ENCODE peak calls at places on chromosomes 1 and 21, in eight cellular contexts. N is hepatocyte; A is IMR-90; Q is psoas muscle; U is prostate gland; E is pancreas; M is CD8-positive, alpha-beta T cell; D is suprapubic skin. O is an unnamed sample.
A peak's percentile ranks its signal among the peaks of the same experiment; 100 is the strongest.

GRCh38 chr1:12438349-12438924 is 179.6 kb downstream of the DHRS3 start:
- DNase-seq in A (no peak), Q (no peak), U (no peak), D (no peak), E (no peak), M (peak; percentile 64), N (no peak), O (peak; percentile 59)

GRCh38 chr1:92790867-92791266 is 6.0 kb upstream of the EVI5 start:
- DNase-seq in U (no peak), M (no peak), E (no peak), Q (no peak), N (no peak), A (no peak), D (no peak), O (no peak)

GRCh38 chr1:67534627-67535065 is 104.4 kb upstream of the SERBP1 start:
- DNase-seq in Q (no peak), A (peak; percentile 69), D (no peak), E (no peak), N (peak; percentile 76), U (no peak), M (no peak), O (peak; percentile 56)

GRCh38 chr1:70945266-70945665 is 102.3 kb downstream of the PTGER3 start:
- DNase-seq in M (no peak), D (no peak), N (no peak), A (no peak), Q (no peak), E (no peak), U (no peak), O (no peak)

GRCh38 chr1:25673962-25674928 is 57.7 kb downstream of the MAN1C1 start:
- DNase-seq in Q (no peak), D (no peak), E (no peak), U (no peak), N (no peak), A (no peak), M (no peak), O (no peak)

GRCh38 chr1:88661188-88661587 is 22.9 kb upstream of the PKN2 start:
- DNase-seq in M (no peak), U (no peak), D (no peak), A (no peak), N (no peak), Q (no peak), E (no peak), O (no peak)

GRCh38 chr1:15543589-15544568 is 17.2 kb downstream of the DNAJC16 start:
- DNase-seq in D (no peak), U (no peak), A (peak; percentile 67), Q (no peak), N (no peak), E (no peak), M (no peak), O (peak; percentile 84)

GRCh38 chr21:16517380-16517779 is 787.6 kb downstream of the USP25 start:
- DNase-seq in A (peak; percentile 8), N (no peak), D (no peak), E (no peak), Q (no peak), U (no peak), M (no peak), O (peak; percentile 52)

GRCh38 chr1:183612407-183612806 is 22.1 kb upstream of the NCF2 start:
- DNase-seq in N (no peak), Q (no peak), D (no peak), M (no peak), E (no peak), A (no peak), U (no peak), O (no peak)

GRCh38 chr1:180652791-180653190 is 21.0 kb downstream of the XPR1 start:
- DNase-seq in N (no peak), A (peak; percentile 59), U (no peak), E (no peak), D (no peak), M (no peak), Q (no peak), O (peak; percentile 38)

GRCh38 chr1:37477198-37477931 is 3.0 kb downstream of the ZC3H12A start:
- DNase-seq in A (peak; percentile 78), U (no peak), E (peak; percentile 82), M (peak; percentile 92), D (peak; percentile 74), N (peak; percentile 85), Q (peak; percentile 59), O (peak; percentile 61)

GRCh38 chr1:152380932-152381331 is 21.1 kb upstream of the FLG2 start:
- DNase-seq in D (no peak), A (no peak), Q (no peak), E (no peak), N (no peak), M (no peak), U (no peak), O (no peak)

GRCh38 chr1:182255494-182255893 is 136.1 kb downstream of the GLUL start:
- DNase-seq in D (no peak), E (no peak), M (no peak), Q (no peak), N (no peak), U (no peak), A (no peak), O (no peak)

GRCh38 chr1:60692031-60692430 is 390.3 kb upstream of the NFIA start:
- DNase-seq in E (no peak), Q (no peak), A (no peak), D (no peak), M (no peak), U (no peak), N (no peak), O (no peak)

GRCh38 chr1:110185181-110185580 is 24.9 kb upstream of the KCNC4 start:
- DNase-seq in N (no peak), A (no peak), D (no peak), U (no peak), Q (peak; percentile 36), M (no peak), E (no peak), O (no peak)

GRCh38 chr1:158177705-158178450 is 2.8 kb upstream of the CD1D start:
- DNase-seq in A (peak; percentile 31), U (peak; percentile 91), E (peak; percentile 92), M (no peak), Q (peak; percentile 96), D (peak; percentile 95), N (peak; percentile 89), O (peak; percentile 38)

GRCh38 chr1:9121891-9122409 is 7.0 kb downstream of the GPR157 start:
- DNase-seq in Q (no peak), N (no peak), A (no peak), U (no peak), M (peak; percentile 61), D (no peak), E (no peak), O (no peak)

GRCh38 chr1:33916786-33917185 is 52.9 kb downstream of the HMGB4 start:
- DNase-seq in D (no peak), E (no peak), M (no peak), N (no peak), A (no peak), U (no peak), Q (no peak), O (no peak)

GRCh38 chr1:53544731-53545515 is 85.7 kb downstream of the DMRTB1 start:
- DNase-seq in D (peak; percentile 71), Q (peak; percentile 19), M (no peak), U (no peak), E (peak; percentile 21), A (no peak), N (no peak), O (no peak)

GRCh38 chr1:161954050-161954449 is 69.6 kb downstream of the OLFML2B start:
- DNase-seq in D (no peak), Q (no peak), U (no peak), N (no peak), A (no peak), E (no peak), M (no peak), O (no peak)

DNA sequence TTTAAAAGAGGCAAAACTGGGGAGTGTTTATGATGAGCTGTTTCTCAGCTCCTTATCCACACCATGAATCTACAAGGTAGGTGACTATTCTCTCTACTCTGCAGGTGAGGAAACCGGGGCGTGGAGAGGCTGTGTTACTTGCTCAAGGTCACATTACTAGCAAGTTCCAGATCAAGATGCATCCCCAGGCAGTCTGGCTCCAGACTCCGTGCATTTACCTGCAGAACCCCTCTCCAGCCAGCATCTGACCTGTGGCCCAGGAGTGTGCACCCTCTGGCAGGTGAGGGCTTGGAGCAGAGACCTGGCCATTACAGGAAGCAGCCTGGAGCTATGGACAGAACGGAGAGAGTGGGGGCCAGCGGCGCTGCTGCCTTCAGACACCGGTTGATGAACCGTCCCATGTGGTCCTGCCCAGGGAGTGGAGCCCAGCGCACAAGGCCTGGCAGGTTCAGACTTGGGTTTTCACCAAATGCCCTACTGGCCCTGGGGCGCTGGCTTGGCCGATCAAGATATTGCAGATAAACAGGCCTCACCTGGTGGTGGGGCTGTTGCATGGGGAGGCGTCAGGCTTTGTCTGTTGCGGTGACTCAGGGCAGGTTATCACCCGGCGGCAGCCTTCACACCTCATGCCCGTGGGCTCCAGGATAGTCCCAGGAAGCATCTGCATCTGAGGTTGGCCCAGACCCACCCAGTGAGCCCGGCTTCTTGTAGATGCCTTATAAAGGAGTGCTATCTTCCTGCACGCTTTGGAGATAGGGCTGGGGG is 29.2 kb upstream of the WNT4 start:
- DNase-seq in N (no peak), Q (no peak), D (no peak), A (no peak), M (no peak), U (no peak), E (no peak), O (no peak)
- TF ChIP-seq CTCF in N (no peak), Q (no peak), D (no peak), A (no peak), M (no peak), U (peak; percentile 27), E (no peak), O (no peak)

DNA sequence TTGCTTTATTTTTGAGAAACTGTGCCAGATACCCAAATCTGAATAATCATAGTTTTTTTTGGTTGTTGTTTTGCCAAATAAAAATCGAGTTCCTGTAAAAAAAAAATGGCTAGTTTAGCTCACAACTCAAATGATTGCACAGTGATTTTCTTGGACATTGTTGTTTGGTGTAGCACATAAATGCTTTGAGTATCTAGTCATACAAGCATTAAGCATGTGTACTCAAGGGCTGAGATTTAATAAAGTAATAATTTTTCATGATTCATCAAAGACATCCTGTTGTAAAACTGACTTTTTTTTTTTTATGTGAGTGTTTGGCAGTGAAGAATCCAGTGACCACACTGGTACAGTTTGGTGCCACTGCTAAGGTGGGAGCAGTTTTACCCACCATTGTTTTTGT is 18.8 kb downstream of the ITSN1 start:
- DNase-seq in N (no peak), Q (no peak), D (no peak), A (peak; percentile 23), U (no peak), E (no peak), M (no peak), O (no peak)
- H3K4me1 ChIP-seq in N (peaks cover 9% of the 10 kb centered on the region), Q (peaks cover 20% of the 10 kb centered on the region), D (peaks cover 33% of the 10 kb centered on the region), A (peaks cover 5% of the 10 kb centered on the region), U (no peaks in the 10 kb centered on the region), E (no peaks in the 10 kb centered on the region), M (no peaks in the 10 kb centered on the region), O (peaks cover 11% of the 10 kb centered on the region)

DNA sequence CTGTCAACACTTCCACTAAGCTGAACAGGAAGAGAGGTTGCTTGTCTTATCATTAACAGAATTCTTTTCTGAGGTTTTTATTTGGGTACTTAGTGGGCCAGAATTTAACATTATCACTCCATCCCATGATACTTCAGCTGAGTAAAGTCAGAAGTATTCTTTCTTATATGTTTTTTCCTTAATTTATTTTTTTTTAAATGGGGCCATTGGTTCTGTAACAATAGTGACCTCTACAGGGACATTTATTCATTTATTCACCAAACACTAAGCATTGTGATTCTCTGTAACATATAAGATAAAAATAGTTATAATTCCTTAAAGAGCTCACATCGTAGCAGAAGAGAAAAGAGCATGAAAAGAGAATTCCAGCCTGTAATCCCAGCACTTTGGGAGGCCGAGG is 9.8 kb downstream of the GREM2 start:
- DNase-seq in E (no peak), Q (no peak), U (no peak), A (peak; percentile 35), N (no peak), M (no peak), D (no peak), O (peak; percentile 38)
- TF ChIP-seq CTCF in E (no peak), Q (no peak), U (no peak), A (peak; percentile 53), N (peak; percentile 41), M (no peak), D (no peak), O (peak; percentile 3)

GRCh38 chr1:167665469-167665868 is 35.4 kb downstream of the RCSD1 start:
- DNase-seq in U (no peak), D (no peak), M (no peak), Q (no peak), N (no peak), E (no peak), A (no peak), O (no peak)
- H3K4me1 ChIP-seq in U (peaks cover 3% of the 10 kb centered on the region), D (peaks cover 47% of the 10 kb centered on the region), M (peaks cover 60% of the 10 kb centered on the region), Q (peaks cover 89% of the 10 kb centered on the region), N (peaks cover 10% of the 10 kb centered on the region), E (no peaks in the 10 kb centered on the region), A (peaks cover 12% of the 10 kb centered on the region), O (peaks cover 13% of the 10 kb centered on the region)